ENCODE peak calls at places on chromosomes 7 and 10, in eight cellular contexts. E is nucleus accumbens; P is activated CD4-positive, CD25-positive, alpha-beta regulatory T cell treated with anti-CD3 and anti-CD28 coated beads, Interleukin-2, amount 50 U/mL, for 72 hours; T is GM10248; Z is DMS79 treated with DMSO at 0.1 percent for 48 hours; I is stimulated activated CD4-positive, alpha-beta T cell treated with anti-CD3 and anti-CD28 coated beads, Interleukin-2, amount 100 ng/mL, for 24 hours; L is heart left ventricle; Q is foreskin fibroblast. U is an unnamed sample.

GRCh38 chr10:48556065-48556464 is 48.8 kb downstream of the ARHGAP22 start:
- DNase-seq in T (no peak), Z (no peak), I (no peak), P (no peak), Q (no peak), L (no peak), E (no peak), U (no peak)

GRCh38 chr7:142767861-142768260 is 2.9 kb upstream of the PRSS2 start:
- DNase-seq in Q (no peak), L (no peak), P (no peak), I (no peak), T (no peak), Z (no peak), E (no peak), U (no peak)

GRCh38 chr10:127894146-127894545 is 1.4 kb upstream of the CLRN3 start:
- DNase-seq in E (no peak), T (no peak), Q (no peak), L (no peak), Z (no peak), P (no peak), I (no peak), U (no peak)

GRCh38 chr10:117503170-117503885 is 39.2 kb upstream of the EMX2 start:
- DNase-seq in P (no peak), Q (peak), T (no peak), L (no peak), I (no peak), Z (no peak), E (no peak), U (no peak)

GRCh38 chr10:77702166-77702565 is 64.6 kb upstream of the KCNMA1 start:
- DNase-seq in E (no peak), T (no peak), I (no peak), Q (peak), P (no peak), Z (peak), L (no peak), U (no peak)

GRCh38 chr10:60735244-60735643 is 43.0 kb upstream of the CDK1 start:
- DNase-seq in Q (no peak), I (no peak), E (no peak), T (no peak), P (no peak), Z (peak), L (no peak), U (no peak)

GRCh38 chr7:33039905-33040292 is 22.7 kb downstream of the NT5C3A start:
- DNase-seq in E (no peak), Z (no peak), Q (no peak), P (no peak), T (no peak), L (no peak), I (no peak), U (no peak)

GRCh38 chr10:107450056-107450455 is 285.6 kb upstream of the SORCS1 start:
- DNase-seq in L (no peak), T (no peak), E (no peak), P (no peak), Z (no peak), I (no peak), Q (no peak), U (no peak)

GRCh38 chr7:30815016-30815854 is 44.0 kb downstream of the MINDY4 start:
- DNase-seq in Q (peak), Z (peak), E (no peak), T (no peak), L (no peak), P (no peak), I (no peak), U (no peak)

GRCh38 chr10:10128387-10128786 is 889.3 kb upstream of the CELF2 start:
- DNase-seq in Z (no peak), Q (no peak), E (no peak), T (no peak), I (no peak), P (no peak), L (no peak), U (no peak)

GRCh38 chr7:105006367-105007139 is 7.5 kb upstream of the KMT2E start:
- DNase-seq in Z (peak), P (no peak), E (no peak), Q (no peak), L (no peak), I (no peak), T (no peak), U (no peak)

GRCh38 chr10:114002422-114002821 is 41.2 kb upstream of the ADRB1 start:
- DNase-seq in E (no peak), Q (no peak), I (no peak), L (no peak), P (no peak), T (no peak), Z (no peak), U (no peak)

GRCh38 chr7:5374464-5374863 is 49.2 kb downstream of the TNRC18 start:
- DNase-seq in Z (no peak), P (no peak), L (no peak), I (no peak), Q (no peak), E (no peak), T (no peak), U (no peak)

GRCh38 chr7:79272066-79272669 is 181.3 kb downstream of the MAGI2 start:
- DNase-seq in Z (no peak), L (no peak), I (no peak), Q (peak), P (no peak), E (no peak), T (peak), U (peak)

GRCh38 chr7:47291461-47292051 is 290.4 kb downstream of the TNS3 start:
- DNase-seq in Z (no peak), E (no peak), L (no peak), I (no peak), Q (peak), T (peak), P (no peak), U (peak)

GRCh38 chr7:90262438-90262837 is 17.5 kb downstream of the CFAP69 start:
- DNase-seq in E (no peak), I (no peak), Q (no peak), L (no peak), Z (no peak), P (no peak), T (peak), U (peak)

GRCh38 chr10:2948127-2948854 is 119.1 kb upstream of the PFKP start:
- DNase-seq in Z (no peak), L (no peak), Q (no peak), I (no peak), T (peak), E (no peak), P (no peak), U (peak)

GRCh38 chr10:21402606-21403083 is 122.8 kb downstream of the SKIDA1 start:
- DNase-seq in Q (peak), I (no peak), P (no peak), L (peak), E (no peak), T (no peak), Z (no peak), U (no peak)

GRCh38 chr7:108468246-108468645 is 12.0 kb upstream of the NRCAM start:
- DNase-seq in Q (no peak), T (no peak), P (no peak), I (no peak), E (no peak), Z (no peak), L (no peak), U (no peak)

GRCh38 chr10:35795131-35795819 is 153.2 kb upstream of the FZD8 start:
- DNase-seq in Z (no peak), L (no peak), P (no peak), I (no peak), T (no peak), E (no peak), Q (no peak), U (no peak)

GRCh38 chr10:117370205-117370604 is 5.0 kb downstream of the PDZD8 start:
- DNase-seq in I (no peak), E (no peak), P (no peak), L (no peak), Q (peak), Z (no peak), T (no peak), U (no peak)

GRCh38 chr10:100370561-100370975 is 23.5 kb downstream of the SCD start:
- DNase-seq in Q (peak), P (no peak), Z (no peak), E (no peak), L (no peak), T (no peak), I (no peak), U (no peak)

GRCh38 chr10:112919721-112920120 is 30.3 kb upstream of the TCF7L2 start:
- DNase-seq in Z (no peak), Q (peak), L (no peak), I (no peak), P (no peak), E (no peak), T (no peak), U (no peak)

GRCh38 chr10:131689486-131689885 is 211.3 kb upstream of the PPP2R2D start:
- DNase-seq in Z (no peak), T (no peak), L (no peak), Q (no peak), E (no peak), I (no peak), P (no peak), U (no peak)

GRCh38 chr10:29772403-29772802 is 137.6 kb upstream of the SVIL start:
- DNase-seq in P (no peak), Z (no peak), T (no peak), E (no peak), Q (no peak), L (no peak), I (no peak), U (no peak)

GRCh38 chr7:132080967-132081668 is 495.2 kb downstream of the PLXNA4 start:
- DNase-seq in P (no peak), Q (peak), T (no peak), L (no peak), E (no peak), I (no peak), Z (no peak), U (no peak)